ENCODE peak calls at places on chromosomes 2 and 18, in four cellular contexts. R, X, T and W are unnamed samples.
A peak's percentile ranks its signal among the peaks of the same experiment; 100 is the strongest.

GRCh38 chr2:155703048-155703447 is 629.5 kb downstream of the NR4A2 start:
- DNase-seq in X (no peak), R (no peak), T (no peak), W (no peak)

GRCh38 chr2:28952806-28953190 is 28.3 kb upstream of the TOGARAM2 start:
- DNase-seq in T (no peak), R (peak; percentile 21), X (no peak), W (no peak)

GRCh38 chr2:214543386-214543955 is 132.6 kb downstream of the VWC2L start:
- DNase-seq in R (peak; percentile 35), X (no peak), T (no peak), W (no peak)

GRCh38 chr2:102138331-102138730 is 4.2 kb upstream of the IL1R1 start:
- DNase-seq in T (no peak), X (no peak), R (no peak), W (no peak)

GRCh38 chr2:203905661-203906060 is 30.9 kb upstream of the ICOS start:
- DNase-seq in X (no peak), R (no peak), T (no peak), W (no peak)

GRCh38 chr2:223005496-223005895 is 46.5 kb upstream of the KCNE4 start:
- DNase-seq in T (no peak), X (no peak), R (no peak), W (no peak)

GRCh38 chr2:235746257-235746934 is 252.6 kb downstream of the AGAP1 start:
- DNase-seq in R (peak; percentile 74), X (peak; percentile 48), T (peak; percentile 15), W (no peak)

GRCh38 chr2:130263606-130264005 is 65.4 kb upstream of the TUBA3E start:
- DNase-seq in R (peak; percentile 5), T (no peak), X (no peak), W (no peak)

GRCh38 chr2:9057939-9058761 is 54.7 kb upstream of the MBOAT2 start:
- DNase-seq in T (no peak), R (no peak), X (no peak), W (no peak)

GRCh38 chr2:175227382-175227781 is 45.9 kb upstream of the ATP5MC3 start:
- DNase-seq in X (no peak), R (no peak), T (no peak), W (no peak)

GRCh38 chr18:7633171-7633570 is 66.1 kb downstream of the PTPRM start:
- DNase-seq in X (no peak), T (no peak), R (no peak), W (no peak)

GRCh38 chr2:6772366-6772710 is 93.4 kb downstream of the CMPK2 start:
- DNase-seq in R (peak; percentile 67), T (no peak), X (no peak), W (no peak)

GRCh38 chr2:37323770-37324535 is 680 bp downstream of the PRKD3 start:
- DNase-seq in R (peak; percentile 77), X (no peak), T (peak; percentile 42), W (peak; percentile 20)

GRCh38 chr2:238761802-238762373 is 86.0 kb upstream of the TWIST2 start:
- DNase-seq in R (no peak), T (no peak), X (no peak), W (no peak)

GRCh38 chr2:53234548-53234903 is 533.1 kb upstream of the CHAC2 start:
- DNase-seq in X (no peak), R (peak; percentile 100), T (no peak), W (no peak)